ENCODE peak calls at places on chromosomes 11 and 22, in eight cellular contexts. One of them, this sample, is unnamed.
A peak's percentile ranks its signal among the peaks of the same experiment; 100 is the strongest.

GRCh38 chr22:19970031-19970478 is 28.4 kb upstream of the TXNRD2 start:
- DNase-seq in activated CD4-positive, alpha-beta T cell treated with anti-CD3 and anti-CD28 coated beads, Interleukin-2, amount 10 ng/mL, durations not matched to agents 7 days and 5 days: no peak
- DNase-seq in tibial artery: no peak
- DNase-seq in epithelial cell of prostate: no peak
- DNase-seq in GM03348: no peak
- DNase-seq in MM.1S: no peak
- DNase-seq in EL: no peak
- DNase-seq in activated T-cell treated with anti-CD3 and anti-CD28 coated beads, Interleukin-2, amount 50 U/mL, for 4 hours: no peak
- DNase-seq in this sample: no peak

GRCh38 chr11:69111578-69112247 is 44.0 kb upstream of the SMIM38 start:
- DNase-seq in activated CD4-positive, alpha-beta T cell treated with anti-CD3 and anti-CD28 coated beads, Interleukin-2, amount 10 ng/mL, durations not matched to agents 7 days and 5 days: no peak
- DNase-seq in tibial artery: no peak
- DNase-seq in epithelial cell of prostate: no peak
- DNase-seq in GM03348: no peak
- DNase-seq in MM.1S: no peak
- DNase-seq in EL: no peak
- DNase-seq in activated T-cell treated with anti-CD3 and anti-CD28 coated beads, Interleukin-2, amount 50 U/mL, for 4 hours: no peak
- DNase-seq in this sample: no peak

GRCh38 chr11:118641463-118642019 is 34.1 kb downstream of the PHLDB1 start:
- DNase-seq in activated CD4-positive, alpha-beta T cell treated with anti-CD3 and anti-CD28 coated beads, Interleukin-2, amount 10 ng/mL, durations not matched to agents 7 days and 5 days: no peak
- DNase-seq in tibial artery: no peak
- DNase-seq in epithelial cell of prostate: no peak
- DNase-seq in GM03348: no peak
- DNase-seq in MM.1S: peak; percentile 90
- DNase-seq in EL: no peak
- DNase-seq in activated T-cell treated with anti-CD3 and anti-CD28 coated beads, Interleukin-2, amount 50 U/mL, for 4 hours: no peak
- DNase-seq in this sample: no peak

GRCh38 chr22:27238935-27239510 is 562.5 kb downstream of the MN1 start:
- DNase-seq in activated CD4-positive, alpha-beta T cell treated with anti-CD3 and anti-CD28 coated beads, Interleukin-2, amount 10 ng/mL, durations not matched to agents 7 days and 5 days: no peak
- DNase-seq in tibial artery: peak; percentile 89
- DNase-seq in epithelial cell of prostate: peak; percentile 88
- DNase-seq in GM03348: peak; percentile 96
- DNase-seq in MM.1S: no peak
- DNase-seq in EL: peak; percentile 99
- DNase-seq in activated T-cell treated with anti-CD3 and anti-CD28 coated beads, Interleukin-2, amount 50 U/mL, for 4 hours: no peak
- DNase-seq in this sample: no peak

GRCh38 chr11:3087821-3088800 is 30.9 kb upstream of the CARS1 start:
- DNase-seq in activated CD4-positive, alpha-beta T cell treated with anti-CD3 and anti-CD28 coated beads, Interleukin-2, amount 10 ng/mL, durations not matched to agents 7 days and 5 days: no peak
- DNase-seq in tibial artery: no peak
- DNase-seq in epithelial cell of prostate: no peak
- DNase-seq in GM03348: peak; percentile 12
- DNase-seq in MM.1S: no peak
- DNase-seq in EL: peak; percentile 66
- DNase-seq in activated T-cell treated with anti-CD3 and anti-CD28 coated beads, Interleukin-2, amount 50 U/mL, for 4 hours: no peak
- DNase-seq in this sample: no peak

GRCh38 chr11:11580831-11581492 is 40.8 kb downstream of the GALNT18 start:
- DNase-seq in activated CD4-positive, alpha-beta T cell treated with anti-CD3 and anti-CD28 coated beads, Interleukin-2, amount 10 ng/mL, durations not matched to agents 7 days and 5 days: no peak
- DNase-seq in tibial artery: no peak
- DNase-seq in epithelial cell of prostate: no peak
- DNase-seq in GM03348: no peak
- DNase-seq in MM.1S: no peak
- DNase-seq in EL: no peak
- DNase-seq in activated T-cell treated with anti-CD3 and anti-CD28 coated beads, Interleukin-2, amount 50 U/mL, for 4 hours: no peak
- DNase-seq in this sample: no peak

GRCh38 chr11:134915212-134915611 is 503.2 kb upstream of the B3GAT1 start:
- DNase-seq in activated CD4-positive, alpha-beta T cell treated with anti-CD3 and anti-CD28 coated beads, Interleukin-2, amount 10 ng/mL, durations not matched to agents 7 days and 5 days: no peak
- DNase-seq in tibial artery: no peak
- DNase-seq in epithelial cell of prostate: no peak
- DNase-seq in GM03348: no peak
- DNase-seq in MM.1S: no peak
- DNase-seq in EL: no peak
- DNase-seq in activated T-cell treated with anti-CD3 and anti-CD28 coated beads, Interleukin-2, amount 50 U/mL, for 4 hours: no peak
- DNase-seq in this sample: no peak

GRCh38 chr22:45578524-45579147 is 76.0 kb downstream of the FBLN1 start:
- DNase-seq in activated CD4-positive, alpha-beta T cell treated with anti-CD3 and anti-CD28 coated beads, Interleukin-2, amount 10 ng/mL, durations not matched to agents 7 days and 5 days: no peak
- DNase-seq in tibial artery: no peak
- DNase-seq in epithelial cell of prostate: no peak
- DNase-seq in GM03348: no peak
- DNase-seq in MM.1S: no peak
- DNase-seq in EL: no peak
- DNase-seq in activated T-cell treated with anti-CD3 and anti-CD28 coated beads, Interleukin-2, amount 50 U/mL, for 4 hours: no peak
- DNase-seq in this sample: no peak

GRCh38 chr11:91435694-91436375 is 788.8 kb upstream of the FAT3 start:
- DNase-seq in activated CD4-positive, alpha-beta T cell treated with anti-CD3 and anti-CD28 coated beads, Interleukin-2, amount 10 ng/mL, durations not matched to agents 7 days and 5 days: no peak
- DNase-seq in tibial artery: no peak
- DNase-seq in epithelial cell of prostate: peak; percentile 3
- DNase-seq in GM03348: no peak
- DNase-seq in MM.1S: no peak
- DNase-seq in EL: no peak
- DNase-seq in activated T-cell treated with anti-CD3 and anti-CD28 coated beads, Interleukin-2, amount 50 U/mL, for 4 hours: no peak
- DNase-seq in this sample: no peak

GRCh38 chr11:131690362-131690761 is 319.9 kb downstream of the NTM start:
- DNase-seq in activated CD4-positive, alpha-beta T cell treated with anti-CD3 and anti-CD28 coated beads, Interleukin-2, amount 10 ng/mL, durations not matched to agents 7 days and 5 days: no peak
- DNase-seq in tibial artery: no peak
- DNase-seq in epithelial cell of prostate: no peak
- DNase-seq in GM03348: no peak
- DNase-seq in MM.1S: no peak
- DNase-seq in EL: no peak
- DNase-seq in activated T-cell treated with anti-CD3 and anti-CD28 coated beads, Interleukin-2, amount 50 U/mL, for 4 hours: no peak
- DNase-seq in this sample: no peak

GRCh38 chr11:116257092-116257491 is 515.7 kb downstream of the BUD13 start:
- DNase-seq in activated CD4-positive, alpha-beta T cell treated with anti-CD3 and anti-CD28 coated beads, Interleukin-2, amount 10 ng/mL, durations not matched to agents 7 days and 5 days: no peak
- DNase-seq in tibial artery: no peak
- DNase-seq in epithelial cell of prostate: no peak
- DNase-seq in GM03348: no peak
- DNase-seq in MM.1S: no peak
- DNase-seq in EL: no peak
- DNase-seq in activated T-cell treated with anti-CD3 and anti-CD28 coated beads, Interleukin-2, amount 50 U/mL, for 4 hours: no peak
- DNase-seq in this sample: no peak

GRCh38 chr11:83779876-83780275 is 493.7 kb upstream of the CCDC90B start:
- DNase-seq in activated CD4-positive, alpha-beta T cell treated with anti-CD3 and anti-CD28 coated beads, Interleukin-2, amount 10 ng/mL, durations not matched to agents 7 days and 5 days: no peak
- DNase-seq in tibial artery: no peak
- DNase-seq in epithelial cell of prostate: no peak
- DNase-seq in GM03348: no peak
- DNase-seq in MM.1S: no peak
- DNase-seq in EL: no peak
- DNase-seq in activated T-cell treated with anti-CD3 and anti-CD28 coated beads, Interleukin-2, amount 50 U/mL, for 4 hours: no peak
- DNase-seq in this sample: no peak

GRCh38 chr11:134407321-134407828 is 4.7 kb downstream of the B3GAT1 start:
- DNase-seq in activated CD4-positive, alpha-beta T cell treated with anti-CD3 and anti-CD28 coated beads, Interleukin-2, amount 10 ng/mL, durations not matched to agents 7 days and 5 days: no peak
- DNase-seq in tibial artery: no peak
- DNase-seq in epithelial cell of prostate: no peak
- DNase-seq in GM03348: no peak
- DNase-seq in MM.1S: no peak
- DNase-seq in EL: no peak
- DNase-seq in activated T-cell treated with anti-CD3 and anti-CD28 coated beads, Interleukin-2, amount 50 U/mL, for 4 hours: no peak
- DNase-seq in this sample: no peak

GRCh38 chr11:127804775-127805446 is 782.4 kb downstream of the ETS1 start:
- DNase-seq in activated CD4-positive, alpha-beta T cell treated with anti-CD3 and anti-CD28 coated beads, Interleukin-2, amount 10 ng/mL, durations not matched to agents 7 days and 5 days: no peak
- DNase-seq in tibial artery: no peak
- DNase-seq in epithelial cell of prostate: no peak
- DNase-seq in GM03348: no peak
- DNase-seq in MM.1S: no peak
- DNase-seq in EL: no peak
- DNase-seq in activated T-cell treated with anti-CD3 and anti-CD28 coated beads, Interleukin-2, amount 50 U/mL, for 4 hours: no peak
- DNase-seq in this sample: no peak

GRCh38 chr11:123561046-123561781 is 93.2 kb downstream of the SCN3B start:
- DNase-seq in activated CD4-positive, alpha-beta T cell treated with anti-CD3 and anti-CD28 coated beads, Interleukin-2, amount 10 ng/mL, durations not matched to agents 7 days and 5 days: no peak
- DNase-seq in tibial artery: no peak
- DNase-seq in epithelial cell of prostate: no peak
- DNase-seq in GM03348: peak; percentile 74
- DNase-seq in MM.1S: no peak
- DNase-seq in EL: peak; percentile 48
- DNase-seq in activated T-cell treated with anti-CD3 and anti-CD28 coated beads, Interleukin-2, amount 50 U/mL, for 4 hours: no peak
- DNase-seq in this sample: no peak

GRCh38 chr11:57069942-57070341 is 81.2 kb downstream of the OR5AK2 start:
- DNase-seq in activated CD4-positive, alpha-beta T cell treated with anti-CD3 and anti-CD28 coated beads, Interleukin-2, amount 10 ng/mL, durations not matched to agents 7 days and 5 days: no peak
- DNase-seq in tibial artery: no peak
- DNase-seq in epithelial cell of prostate: no peak
- DNase-seq in GM03348: no peak
- DNase-seq in MM.1S: no peak
- DNase-seq in EL: no peak
- DNase-seq in activated T-cell treated with anti-CD3 and anti-CD28 coated beads, Interleukin-2, amount 50 U/mL, for 4 hours: no peak
- DNase-seq in this sample: no peak

GRCh38 chr11:11856638-11857037 is 14.9 kb downstream of the USP47 start:
- DNase-seq in activated CD4-positive, alpha-beta T cell treated with anti-CD3 and anti-CD28 coated beads, Interleukin-2, amount 10 ng/mL, durations not matched to agents 7 days and 5 days: peak; percentile 61
- DNase-seq in tibial artery: no peak
- DNase-seq in epithelial cell of prostate: no peak
- DNase-seq in GM03348: no peak
- DNase-seq in MM.1S: peak; percentile 82
- DNase-seq in EL: peak; percentile 44
- DNase-seq in activated T-cell treated with anti-CD3 and anti-CD28 coated beads, Interleukin-2, amount 50 U/mL, for 4 hours: peak; percentile 7
- DNase-seq in this sample: no peak

GRCh38 chr22:29149841-29150555 is 55.7 kb upstream of the EMID1 start:
- DNase-seq in activated CD4-positive, alpha-beta T cell treated with anti-CD3 and anti-CD28 coated beads, Interleukin-2, amount 10 ng/mL, durations not matched to agents 7 days and 5 days: no peak
- DNase-seq in tibial artery: peak; percentile 58
- DNase-seq in epithelial cell of prostate: no peak
- DNase-seq in GM03348: no peak
- DNase-seq in MM.1S: no peak
- DNase-seq in EL: no peak
- DNase-seq in activated T-cell treated with anti-CD3 and anti-CD28 coated beads, Interleukin-2, amount 50 U/mL, for 4 hours: no peak
- DNase-seq in this sample: no peak

GRCh38 chr11:125304876-125305275 is 140.3 kb downstream of the PKNOX2 start:
- DNase-seq in activated CD4-positive, alpha-beta T cell treated with anti-CD3 and anti-CD28 coated beads, Interleukin-2, amount 10 ng/mL, durations not matched to agents 7 days and 5 days: no peak
- DNase-seq in tibial artery: no peak
- DNase-seq in epithelial cell of prostate: no peak
- DNase-seq in GM03348: no peak
- DNase-seq in MM.1S: no peak
- DNase-seq in EL: no peak
- DNase-seq in activated T-cell treated with anti-CD3 and anti-CD28 coated beads, Interleukin-2, amount 50 U/mL, for 4 hours: no peak
- DNase-seq in this sample: no peak

GRCh38 chr22:31333648-31334047 is 12.5 kb downstream of the PATZ1 start:
- DNase-seq in activated CD4-positive, alpha-beta T cell treated with anti-CD3 and anti-CD28 coated beads, Interleukin-2, amount 10 ng/mL, durations not matched to agents 7 days and 5 days: no peak
- DNase-seq in tibial artery: no peak
- DNase-seq in epithelial cell of prostate: no peak
- DNase-seq in GM03348: no peak
- DNase-seq in MM.1S: no peak
- DNase-seq in EL: no peak
- DNase-seq in activated T-cell treated with anti-CD3 and anti-CD28 coated beads, Interleukin-2, amount 50 U/mL, for 4 hours: no peak
- DNase-seq in this sample: no peak

GRCh38 chr22:38923463-38924196 is 33.8 kb upstream of the APOBEC3A start:
- DNase-seq in activated CD4-positive, alpha-beta T cell treated with anti-CD3 and anti-CD28 coated beads, Interleukin-2, amount 10 ng/mL, durations not matched to agents 7 days and 5 days: no peak
- DNase-seq in tibial artery: peak; percentile 93
- DNase-seq in epithelial cell of prostate: peak; percentile 43
- DNase-seq in GM03348: peak; percentile 82
- DNase-seq in MM.1S: no peak
- DNase-seq in EL: peak; percentile 91
- DNase-seq in activated T-cell treated with anti-CD3 and anti-CD28 coated beads, Interleukin-2, amount 50 U/mL, for 4 hours: no peak
- DNase-seq in this sample: no peak

This sample was measured in erythroblast.